ENCODE peak calls at places on chromosome 1, in six cellular contexts. One of them, this sample, is unnamed.

GRCh38 chr1:214573386-214574358 is 22.3 kb upstream of the PTPN14 start:
- DNase-seq in SK-N-SH: no peak
- DNase-seq in ovary: no peak
- DNase-seq in sigmoid colon: no peak
- DNase-seq in K562: no peak
- DNase-seq in A549: no peak
- DNase-seq in this sample: no peak

GRCh38 chr1:44924835-44925464 is 61.4 kb downstream of the EIF2B3 start:
- DNase-seq in K562: no peak
- DNase-seq in SK-N-SH: no peak
- DNase-seq in ovary: no peak
- DNase-seq in A549: peak; percentile 63
- DNase-seq in sigmoid colon: no peak
- DNase-seq in this sample: no peak

GRCh38 chr1:39102537-39103320 is 76.6 kb downstream of the NDUFS5 start:
- DNase-seq in ovary: no peak
- DNase-seq in SK-N-SH: peak; percentile 79
- DNase-seq in K562: peak; percentile 66
- DNase-seq in A549: peak; percentile 67
- DNase-seq in sigmoid colon: no peak
- DNase-seq in this sample: no peak

GRCh38 chr1:179966551-179966950 is 11.9 kb downstream of the CEP350 start:
- DNase-seq in A549: no peak
- DNase-seq in K562: no peak
- DNase-seq in ovary: no peak
- DNase-seq in sigmoid colon: no peak
- DNase-seq in SK-N-SH: no peak
- DNase-seq in this sample: no peak

GRCh38 chr1:91026320-91026719 is 4.5 kb upstream of the ZNF644 start:
- DNase-seq in SK-N-SH: no peak
- DNase-seq in ovary: no peak
- DNase-seq in A549: no peak
- DNase-seq in sigmoid colon: no peak
- DNase-seq in K562: no peak
- DNase-seq in this sample: no peak

GRCh38 chr1:4634156-4634792 is 20.1 kb upstream of the AJAP1 start:
- DNase-seq in ovary: no peak
- DNase-seq in K562: no peak
- DNase-seq in sigmoid colon: peak; percentile 35
- DNase-seq in A549: no peak
- DNase-seq in SK-N-SH: no peak
- DNase-seq in this sample: no peak

GRCh38 chr1:54763814-54764131 is 550 bp downstream of the PARS2 start:
- DNase-seq in ovary: no peak
- DNase-seq in sigmoid colon: no peak
- DNase-seq in K562: no peak
- DNase-seq in SK-N-SH: peak; percentile 44
- DNase-seq in A549: no peak
- DNase-seq in this sample: no peak

GRCh38 chr1:40945491-40945973 is 34.0 kb upstream of the CTPS1 start:
- DNase-seq in A549: no peak
- DNase-seq in K562: no peak
- DNase-seq in SK-N-SH: no peak
- DNase-seq in ovary: no peak
- DNase-seq in sigmoid colon: no peak
- DNase-seq in this sample: no peak

GRCh38 chr1:66217021-66217420 is 316.9 kb upstream of the SGIP1 start:
- DNase-seq in ovary: no peak
- DNase-seq in A549: peak; percentile 64
- DNase-seq in sigmoid colon: no peak
- DNase-seq in SK-N-SH: no peak
- DNase-seq in K562: no peak
- DNase-seq in this sample: no peak

GRCh38 chr1:214552174-214552608 is 789 bp upstream of the PTPN14 start:
- DNase-seq in K562: no peak
- DNase-seq in ovary: peak; percentile 55
- DNase-seq in sigmoid colon: peak; percentile 72
- DNase-seq in A549: peak; percentile 78
- DNase-seq in SK-N-SH: peak; percentile 36
- DNase-seq in this sample: peak; percentile 46

GRCh38 chr1:117341123-117341522 is 26.1 kb upstream of the MAN1A2 start:
- DNase-seq in K562: no peak
- DNase-seq in A549: no peak
- DNase-seq in ovary: no peak
- DNase-seq in sigmoid colon: no peak
- DNase-seq in SK-N-SH: no peak
- DNase-seq in this sample: no peak

GRCh38 chr1:60989745-60990718 is 92.3 kb upstream of the NFIA start:
- DNase-seq in K562: no peak
- DNase-seq in A549: no peak
- DNase-seq in SK-N-SH: peak; percentile 50
- DNase-seq in sigmoid colon: peak; percentile 69
- DNase-seq in ovary: peak; percentile 68
- DNase-seq in this sample: no peak

GRCh38 chr1:209416009-209416408 is 167.5 kb upstream of the CAMK1G start:
- DNase-seq in sigmoid colon: no peak
- DNase-seq in K562: no peak
- DNase-seq in SK-N-SH: no peak
- DNase-seq in A549: peak; percentile 29
- DNase-seq in ovary: no peak
- DNase-seq in this sample: no peak

GRCh38 chr1:224513787-224514209 is 79.2 kb upstream of the WDR26 start:
- DNase-seq in sigmoid colon: peak; percentile 88
- DNase-seq in K562: peak; percentile 93
- DNase-seq in A549: peak; percentile 76
- DNase-seq in SK-N-SH: peak; percentile 89
- DNase-seq in ovary: peak; percentile 84
- DNase-seq in this sample: peak; percentile 90

GRCh38 chr1:181632492-181632891 is 149.2 kb downstream of the CACNA1E start:
- DNase-seq in K562: no peak
- DNase-seq in sigmoid colon: no peak
- DNase-seq in A549: no peak
- DNase-seq in ovary: no peak
- DNase-seq in SK-N-SH: no peak
- DNase-seq in this sample: no peak

GRCh38 chr1:211738709-211739301 is 63.4 kb upstream of the NEK2 start:
- DNase-seq in K562: no peak
- DNase-seq in sigmoid colon: no peak
- DNase-seq in ovary: no peak
- DNase-seq in A549: no peak
- DNase-seq in SK-N-SH: no peak
- DNase-seq in this sample: no peak

GRCh38 chr1:145955436-145955835 is 2.4 kb downstream of the LIX1L start:
- DNase-seq in A549: no peak
- DNase-seq in ovary: no peak
- DNase-seq in SK-N-SH: no peak
- DNase-seq in sigmoid colon: no peak
- DNase-seq in K562: no peak
- DNase-seq in this sample: no peak

GRCh38 chr1:241722984-241723383 is 70.9 kb downstream of the WDR64 start:
- DNase-seq in ovary: no peak
- DNase-seq in K562: no peak
- DNase-seq in A549: no peak
- DNase-seq in sigmoid colon: no peak
- DNase-seq in SK-N-SH: no peak
- DNase-seq in this sample: no peak

GRCh38 chr1:52697795-52698674 is at the start of gene COA7:
- DNase-seq in K562: peak; percentile 94
- DNase-seq in ovary: peak; percentile 89
- DNase-seq in SK-N-SH: peak; percentile 93
- DNase-seq in A549: peak; percentile 84
- DNase-seq in sigmoid colon: peak; percentile 93
- DNase-seq in this sample: peak; percentile 81

GRCh38 chr1:25478633-25479032 is 47.9 kb downstream of the MACO1 start:
- DNase-seq in K562: no peak
- DNase-seq in sigmoid colon: no peak
- DNase-seq in ovary: no peak
- DNase-seq in SK-N-SH: no peak
- DNase-seq in A549: no peak
- DNase-seq in this sample: no peak

GRCh38 chr1:92886886-92887419 is 55.1 kb downstream of the RPL5 start:
- DNase-seq in SK-N-SH: no peak
- DNase-seq in K562: no peak
- DNase-seq in sigmoid colon: no peak
- DNase-seq in A549: no peak
- DNase-seq in ovary: no peak
- DNase-seq in this sample: no peak

GRCh38 chr1:110344152-110344551 is 5.0 kb downstream of the RBM15 start:
- DNase-seq in K562: no peak
- DNase-seq in ovary: no peak
- DNase-seq in SK-N-SH: no peak
- DNase-seq in A549: no peak
- DNase-seq in sigmoid colon: no peak
- DNase-seq in this sample: no peak
- H3K4me1 ChIP-seq in K562: peaks cover 61% of the 10 kb centered on the region
- H3K4me1 ChIP-seq in ovary: peaks cover 15% of the 10 kb centered on the region
- H3K4me1 ChIP-seq in SK-N-SH: peaks cover 46% of the 10 kb centered on the region
- H3K4me1 ChIP-seq in A549: peaks cover 83% of the 10 kb centered on the region
- H3K4me1 ChIP-seq in sigmoid colon: peaks cover 76% of the 10 kb centered on the region
- H3K4me1 ChIP-seq in this sample: peaks cover 89% of the 10 kb centered on the region

GRCh38 chr1:195733826-195734225 is 874.4 kb downstream of the KCNT2 start:
- DNase-seq in SK-N-SH: no peak
- DNase-seq in ovary: no peak
- DNase-seq in A549: peak; percentile 36
- DNase-seq in K562: peak; percentile 14
- DNase-seq in sigmoid colon: no peak
- DNase-seq in this sample: no peak

GRCh38 chr1:195738971-195739650 is 869.1 kb downstream of the KCNT2 start:
- DNase-seq in SK-N-SH: no peak
- DNase-seq in ovary: no peak
- DNase-seq in K562: no peak
- DNase-seq in A549: peak; percentile 41
- DNase-seq in sigmoid colon: no peak
- DNase-seq in this sample: no peak

GRCh38 chr1:195733408-195733807 is 874.8 kb downstream of the KCNT2 start:
- DNase-seq in A549: no peak
- DNase-seq in SK-N-SH: no peak
- DNase-seq in K562: no peak
- DNase-seq in sigmoid colon: no peak
- DNase-seq in ovary: no peak
- DNase-seq in this sample: no peak

GRCh38 chr1:195731385-195731784 is 876.9 kb downstream of the KCNT2 start:
- DNase-seq in A549: no peak
- DNase-seq in sigmoid colon: no peak
- DNase-seq in K562: no peak
- DNase-seq in SK-N-SH: no peak
- DNase-seq in ovary: no peak
- DNase-seq in this sample: no peak

DNA sequence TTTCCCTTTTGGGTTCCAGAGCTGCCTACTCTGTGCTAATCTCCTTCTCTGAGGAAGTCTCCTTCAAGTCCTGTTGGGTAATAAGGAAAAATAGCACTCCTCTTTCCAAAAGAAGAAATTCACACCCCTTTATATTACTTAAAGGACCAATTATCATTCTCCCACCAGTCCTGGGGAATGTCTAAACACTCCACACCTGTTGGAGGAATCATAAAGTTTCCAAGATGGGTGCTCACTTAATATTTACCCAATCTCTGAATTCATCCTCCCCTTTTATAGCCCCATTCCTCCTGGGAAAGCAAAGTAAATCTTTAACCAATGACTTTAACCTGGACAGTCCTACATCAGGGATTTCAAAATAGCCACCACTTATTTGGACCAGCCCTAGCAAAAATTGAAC is 873.1 kb downstream of the KCNT2 start:
- DNase-seq in K562: no peak
- DNase-seq in A549: no peak
- DNase-seq in sigmoid colon: no peak
- DNase-seq in ovary: no peak
- DNase-seq in SK-N-SH: no peak
- DNase-seq in this sample: no peak
- TF ChIP-seq EP300 in K562: no peak
- TF ChIP-seq EP300 in A549: no peak
- TF ChIP-seq EP300 in sigmoid colon: no peak
- TF ChIP-seq EP300 in ovary: no peak
- TF ChIP-seq EP300 in SK-N-SH: no peak
- TF ChIP-seq EP300 in this sample: no peak

GRCh38 chr1:112402682-112403643 is 6.9 kb downstream of the CTTNBP2NL start:
- DNase-seq in ovary: no peak
- DNase-seq in A549: no peak
- DNase-seq in SK-N-SH: no peak
- DNase-seq in K562: no peak
- DNase-seq in sigmoid colon: no peak
- DNase-seq in this sample: no peak
- H3K4me1 ChIP-seq in ovary: peaks cover 4% of the 10 kb centered on the region
- H3K4me1 ChIP-seq in A549: peaks cover 27% of the 10 kb centered on the region
- H3K4me1 ChIP-seq in SK-N-SH: no peaks in the 10 kb centered on the region
- H3K4me1 ChIP-seq in K562: no peaks in the 10 kb centered on the region
- H3K4me1 ChIP-seq in sigmoid colon: peaks cover 47% of the 10 kb centered on the region
- H3K4me1 ChIP-seq in this sample: peaks cover 22% of the 10 kb centered on the region

GRCh38 chr1:69271569-69271968 is 296.2 kb upstream of the LRRC7 start:
- DNase-seq in SK-N-SH: no peak
- DNase-seq in ovary: no peak
- DNase-seq in K562: no peak
- DNase-seq in sigmoid colon: no peak
- DNase-seq in A549: no peak
- DNase-seq in this sample: no peak

GRCh38 chr1:69263982-69264381 is 303.7 kb upstream of the LRRC7 start:
- DNase-seq in sigmoid colon: no peak
- DNase-seq in A549: no peak
- DNase-seq in K562: no peak
- DNase-seq in ovary: peak; percentile 16
- DNase-seq in SK-N-SH: peak; percentile 4
- DNase-seq in this sample: no peak

DNA sequence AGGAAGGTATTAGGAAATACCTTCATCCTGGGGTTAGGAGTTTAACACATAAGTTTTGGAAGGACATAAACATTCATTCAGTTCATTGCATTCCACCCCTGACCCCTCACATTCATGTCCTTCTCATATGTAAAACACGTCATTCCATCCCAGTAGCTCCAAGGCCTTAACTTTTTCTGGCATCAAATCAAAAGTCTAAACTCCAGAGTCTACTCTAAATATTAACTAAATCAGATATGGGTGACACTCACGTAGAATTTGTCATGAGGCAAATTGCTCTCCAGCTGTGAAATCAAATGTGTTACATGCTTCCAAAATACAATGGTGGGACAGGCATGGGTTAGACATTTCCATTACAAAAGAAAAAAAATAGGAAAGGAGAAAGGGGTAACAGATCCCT is 298.2 kb upstream of the LRRC7 start:
- DNase-seq in K562: no peak
- DNase-seq in sigmoid colon: no peak
- DNase-seq in ovary: no peak
- DNase-seq in SK-N-SH: no peak
- DNase-seq in A549: no peak
- DNase-seq in this sample: no peak
- TF ChIP-seq EP300 in K562: no peak
- TF ChIP-seq EP300 in sigmoid colon: no peak
- TF ChIP-seq EP300 in ovary: no peak
- TF ChIP-seq EP300 in SK-N-SH: no peak
- TF ChIP-seq EP300 in A549: no peak
- TF ChIP-seq EP300 in this sample: no peak

GRCh38 chr1:6591644-6592043 is 11.0 kb downstream of the KLHL21 start:
- DNase-seq in ovary: no peak
- DNase-seq in sigmoid colon: no peak
- DNase-seq in K562: no peak
- DNase-seq in A549: no peak
- DNase-seq in SK-N-SH: no peak
- DNase-seq in this sample: no peak
- H3K4me1 ChIP-seq in ovary: peaks cover 2% of the 10 kb centered on the region
- H3K4me1 ChIP-seq in sigmoid colon: peaks cover 50% of the 10 kb centered on the region
- H3K4me1 ChIP-seq in K562: no peaks in the 10 kb centered on the region
- H3K4me1 ChIP-seq in A549: no peaks in the 10 kb centered on the region
- H3K4me1 ChIP-seq in SK-N-SH: no peaks in the 10 kb centered on the region
- H3K4me1 ChIP-seq in this sample: peaks cover 7% of the 10 kb centered on the region

This sample was measured in tibial nerve.